ENCODE peak calls at places on chromosomes 5 and 9, in four cellular contexts. One of them, this sample, is unnamed.

GRCh38 chr5:34521628-34522290 is 134.4 kb upstream of the RAI14 start:
- DNase-seq in left ventricle myocardium inferior: no peak
- DNase-seq in transverse colon: no peak
- DNase-seq in CD8-positive, alpha-beta T cell: no peak
- DNase-seq in this sample: no peak

GRCh38 chr5:154858972-154859950 is 834 bp downstream of the CNOT8 start:
- DNase-seq in left ventricle myocardium inferior: no peak
- DNase-seq in transverse colon: no peak
- DNase-seq in CD8-positive, alpha-beta T cell: no peak
- DNase-seq in this sample: peak; percentile 5

GRCh38 chr9:18753904-18754303 is 279.1 kb downstream of the SAXO1 start:
- DNase-seq in left ventricle myocardium inferior: no peak
- DNase-seq in transverse colon: no peak
- DNase-seq in CD8-positive, alpha-beta T cell: no peak
- DNase-seq in this sample: no peak

GRCh38 chr5:157359350-157359910 is 93.5 kb downstream of the CYFIP2 start:
- DNase-seq in left ventricle myocardium inferior: no peak
- DNase-seq in transverse colon: no peak
- DNase-seq in CD8-positive, alpha-beta T cell: no peak
- DNase-seq in this sample: no peak

GRCh38 chr9:136840877-136841645 is 1.2 kb upstream of the AJM1 start:
- DNase-seq in left ventricle myocardium inferior: no peak
- DNase-seq in transverse colon: peak; percentile 81
- DNase-seq in CD8-positive, alpha-beta T cell: no peak
- DNase-seq in this sample: no peak

GRCh38 chr5:178387061-178387855 is 154.7 kb upstream of the PHYKPL start:
- DNase-seq in left ventricle myocardium inferior: no peak
- DNase-seq in transverse colon: no peak
- DNase-seq in CD8-positive, alpha-beta T cell: no peak
- DNase-seq in this sample: no peak

GRCh38 chr9:68704804-68705635 is at the start of gene PIP5K1B:
- DNase-seq in left ventricle myocardium inferior: peak; percentile 77
- DNase-seq in transverse colon: peak; percentile 90
- DNase-seq in CD8-positive, alpha-beta T cell: no peak
- DNase-seq in this sample: peak; percentile 74

GRCh38 chr9:592225-592624 is 249.3 kb upstream of the DMRT1 start:
- DNase-seq in left ventricle myocardium inferior: no peak
- DNase-seq in transverse colon: peak; percentile 54
- DNase-seq in CD8-positive, alpha-beta T cell: no peak
- DNase-seq in this sample: no peak

GRCh38 chr9:127311239-127311741 is 46.7 kb downstream of the GARNL3 start:
- DNase-seq in left ventricle myocardium inferior: no peak
- DNase-seq in transverse colon: peak; percentile 37
- DNase-seq in CD8-positive, alpha-beta T cell: peak; percentile 52
- DNase-seq in this sample: peak; percentile 11

GRCh38 chr9:125867752-125868400 is 120.7 kb downstream of the PBX3 start:
- DNase-seq in left ventricle myocardium inferior: no peak
- DNase-seq in transverse colon: no peak
- DNase-seq in CD8-positive, alpha-beta T cell: no peak
- DNase-seq in this sample: no peak

GRCh38 chr5:139895647-139896046 is 100.0 kb downstream of the PSD2 start:
- DNase-seq in left ventricle myocardium inferior: peak; percentile 38
- DNase-seq in transverse colon: no peak
- DNase-seq in CD8-positive, alpha-beta T cell: no peak
- DNase-seq in this sample: no peak

GRCh38 chr5:127838661-127839060 is 135.5 kb downstream of the CCDC192 start:
- DNase-seq in left ventricle myocardium inferior: no peak
- DNase-seq in transverse colon: no peak
- DNase-seq in CD8-positive, alpha-beta T cell: no peak
- DNase-seq in this sample: no peak

GRCh38 chr5:31007672-31008071 is 185.8 kb upstream of the CDH6 start:
- DNase-seq in left ventricle myocardium inferior: no peak
- DNase-seq in transverse colon: no peak
- DNase-seq in CD8-positive, alpha-beta T cell: no peak
- DNase-seq in this sample: no peak

GRCh38 chr9:86303316-86303975 is 21.1 kb upstream of the ISCA1 start:
- DNase-seq in left ventricle myocardium inferior: no peak
- DNase-seq in transverse colon: no peak
- DNase-seq in CD8-positive, alpha-beta T cell: peak; percentile 54
- DNase-seq in this sample: peak; percentile 65

GRCh38 chr5:73387630-73388370 is 60.8 kb downstream of the FOXD1 start:
- DNase-seq in left ventricle myocardium inferior: no peak
- DNase-seq in transverse colon: peak; percentile 49
- DNase-seq in CD8-positive, alpha-beta T cell: peak; percentile 71
- DNase-seq in this sample: peak; percentile 27

GRCh38 chr9:17018001-17018491 is 116.8 kb upstream of the CNTLN start:
- DNase-seq in left ventricle myocardium inferior: peak; percentile 18
- DNase-seq in transverse colon: no peak
- DNase-seq in CD8-positive, alpha-beta T cell: no peak
- DNase-seq in this sample: no peak

GRCh38 chr9:14119694-14120514 is 194.0 kb downstream of the NFIB start:
- DNase-seq in left ventricle myocardium inferior: no peak
- DNase-seq in transverse colon: no peak
- DNase-seq in CD8-positive, alpha-beta T cell: no peak
- DNase-seq in this sample: no peak

GRCh38 chr9:122426723-122427122 is 51.0 kb downstream of the OR1J1 start:
- DNase-seq in left ventricle myocardium inferior: no peak
- DNase-seq in transverse colon: no peak
- DNase-seq in CD8-positive, alpha-beta T cell: no peak
- DNase-seq in this sample: no peak

GRCh38 chr9:9997585-9997984 is 615.2 kb downstream of the PTPRD start:
- DNase-seq in left ventricle myocardium inferior: no peak
- DNase-seq in transverse colon: no peak
- DNase-seq in CD8-positive, alpha-beta T cell: no peak
- DNase-seq in this sample: no peak

GRCh38 chr9:18233311-18233710 is 240.6 kb upstream of the ADAMTSL1 start:
- DNase-seq in left ventricle myocardium inferior: no peak
- DNase-seq in transverse colon: no peak
- DNase-seq in CD8-positive, alpha-beta T cell: no peak
- DNase-seq in this sample: no peak

GRCh38 chr5:120532835-120533234 is 68.7 kb downstream of the PRR16 start:
- DNase-seq in left ventricle myocardium inferior: no peak
- DNase-seq in transverse colon: no peak
- DNase-seq in CD8-positive, alpha-beta T cell: no peak
- DNase-seq in this sample: no peak

GRCh38 chr9:132609829-132610228 is 27.4 kb downstream of the BARHL1 start:
- DNase-seq in left ventricle myocardium inferior: no peak
- DNase-seq in transverse colon: no peak
- DNase-seq in CD8-positive, alpha-beta T cell: no peak
- DNase-seq in this sample: peak; percentile 10

GRCh38 chr9:14180077-14180941 is 133.6 kb downstream of the NFIB start:
- DNase-seq in left ventricle myocardium inferior: peak; percentile 41
- DNase-seq in transverse colon: peak; percentile 35
- DNase-seq in CD8-positive, alpha-beta T cell: no peak
- DNase-seq in this sample: no peak

GRCh38 chr9:110323831-110324230 is 13.8 kb downstream of the TXNDC8 start:
- DNase-seq in left ventricle myocardium inferior: no peak
- DNase-seq in transverse colon: no peak
- DNase-seq in CD8-positive, alpha-beta T cell: no peak
- DNase-seq in this sample: no peak

GRCh38 chr5:138438003-138438723 is 694 bp upstream of the REEP2 start:
- DNase-seq in left ventricle myocardium inferior: no peak
- DNase-seq in transverse colon: no peak
- DNase-seq in CD8-positive, alpha-beta T cell: no peak
- DNase-seq in this sample: no peak

GRCh38 chr5:165209101-165209727 is 1703.8 kb downstream of the MAT2B start:
- DNase-seq in left ventricle myocardium inferior: no peak
- DNase-seq in transverse colon: no peak
- DNase-seq in CD8-positive, alpha-beta T cell: no peak
- DNase-seq in this sample: no peak

GRCh38 chr5:14696057-14696456 is 31.5 kb downstream of the OTULIN start:
- DNase-seq in left ventricle myocardium inferior: no peak
- DNase-seq in transverse colon: no peak
- DNase-seq in CD8-positive, alpha-beta T cell: no peak
- DNase-seq in this sample: no peak

GRCh38 chr9:95048225-95049087 is 269.1 kb downstream of the FANCC start:
- DNase-seq in left ventricle myocardium inferior: peak; percentile 75
- DNase-seq in transverse colon: peak; percentile 82
- DNase-seq in CD8-positive, alpha-beta T cell: peak; percentile 66
- DNase-seq in this sample: peak; percentile 47

GRCh38 chr5:126471875-126472537 is 48.8 kb downstream of the GRAMD2B start:
- DNase-seq in left ventricle myocardium inferior: no peak
- DNase-seq in transverse colon: no peak
- DNase-seq in CD8-positive, alpha-beta T cell: no peak
- DNase-seq in this sample: no peak

GRCh38 chr9:14304242-14304641 is 9.7 kb downstream of the NFIB start:
- DNase-seq in left ventricle myocardium inferior: no peak
- DNase-seq in transverse colon: no peak
- DNase-seq in CD8-positive, alpha-beta T cell: no peak
- DNase-seq in this sample: no peak

GRCh38 chr9:132646726-132647125 is 23.1 kb downstream of the DDX31 start:
- DNase-seq in left ventricle myocardium inferior: no peak
- DNase-seq in transverse colon: no peak
- DNase-seq in CD8-positive, alpha-beta T cell: no peak
- DNase-seq in this sample: no peak